ENCODE peak calls at places on chromosomes 7 and 10, in eight cellular contexts. One of them, this sample, is unnamed.

GRCh38 chr7:157721468-157722136 is 384.8 kb downstream of the DNAJB6 start:
- DNase-seq in hepatocyte: no peak
- DNase-seq in stimulated activated CD4-positive, alpha-beta T cell treated with anti-CD3 and anti-CD28 coated beads, Interleukin-2, amount 100 ng/mL, for 24 hours: no peak
- DNase-seq in NCI-H2081: no peak
- DNase-seq in endothelial cell: no peak
- DNase-seq in GM04504: no peak
- DNase-seq in right atrium auricular region: no peak
- DNase-seq in stimulated activated CD8-positive, alpha-beta memory T cell treated with anti-CD3 and anti-CD28 coated beads, Interleukin-4, amount 100 ng/mL, for 4 hours: no peak
- DNase-seq in this sample: no peak

GRCh38 chr7:76260171-76260703 is 42.2 kb upstream of the HSPB1 start:
- DNase-seq in stimulated activated CD4-positive, alpha-beta T cell treated with anti-CD3 and anti-CD28 coated beads, Interleukin-2, amount 100 ng/mL, for 24 hours: peak; percentile 53
- DNase-seq in stimulated activated CD8-positive, alpha-beta memory T cell treated with anti-CD3 and anti-CD28 coated beads, Interleukin-4, amount 100 ng/mL, for 4 hours: no peak
- DNase-seq in NCI-H2081: no peak
- DNase-seq in hepatocyte: peak; percentile 62
- DNase-seq in right atrium auricular region: no peak
- DNase-seq in endothelial cell: peak; percentile 73
- DNase-seq in GM04504: no peak
- DNase-seq in this sample: peak; percentile 24

GRCh38 chr7:371119-371778 is 81.3 kb downstream of the FOXL3 start:
- DNase-seq in right atrium auricular region: no peak
- DNase-seq in NCI-H2081: no peak
- DNase-seq in GM04504: no peak
- DNase-seq in stimulated activated CD4-positive, alpha-beta T cell treated with anti-CD3 and anti-CD28 coated beads, Interleukin-2, amount 100 ng/mL, for 24 hours: no peak
- DNase-seq in endothelial cell: no peak
- DNase-seq in hepatocyte: peak; percentile 48
- DNase-seq in stimulated activated CD8-positive, alpha-beta memory T cell treated with anti-CD3 and anti-CD28 coated beads, Interleukin-4, amount 100 ng/mL, for 4 hours: no peak
- DNase-seq in this sample: no peak

GRCh38 chr7:69568266-69568665 is 30.0 kb upstream of the AUTS2 start:
- DNase-seq in endothelial cell: no peak
- DNase-seq in stimulated activated CD4-positive, alpha-beta T cell treated with anti-CD3 and anti-CD28 coated beads, Interleukin-2, amount 100 ng/mL, for 24 hours: no peak
- DNase-seq in GM04504: no peak
- DNase-seq in right atrium auricular region: no peak
- DNase-seq in NCI-H2081: no peak
- DNase-seq in stimulated activated CD8-positive, alpha-beta memory T cell treated with anti-CD3 and anti-CD28 coated beads, Interleukin-4, amount 100 ng/mL, for 4 hours: no peak
- DNase-seq in hepatocyte: no peak
- DNase-seq in this sample: no peak

GRCh38 chr10:86372785-86373239 is 6.2 kb upstream of the GRID1 start:
- DNase-seq in stimulated activated CD8-positive, alpha-beta memory T cell treated with anti-CD3 and anti-CD28 coated beads, Interleukin-4, amount 100 ng/mL, for 4 hours: no peak
- DNase-seq in stimulated activated CD4-positive, alpha-beta T cell treated with anti-CD3 and anti-CD28 coated beads, Interleukin-2, amount 100 ng/mL, for 24 hours: no peak
- DNase-seq in right atrium auricular region: no peak
- DNase-seq in GM04504: no peak
- DNase-seq in NCI-H2081: no peak
- DNase-seq in hepatocyte: no peak
- DNase-seq in endothelial cell: no peak
- DNase-seq in this sample: no peak

GRCh38 chr7:84904561-84904960 is 282.3 kb downstream of the SEMA3D start:
- DNase-seq in GM04504: no peak
- DNase-seq in NCI-H2081: no peak
- DNase-seq in hepatocyte: no peak
- DNase-seq in right atrium auricular region: no peak
- DNase-seq in stimulated activated CD8-positive, alpha-beta memory T cell treated with anti-CD3 and anti-CD28 coated beads, Interleukin-4, amount 100 ng/mL, for 4 hours: no peak
- DNase-seq in endothelial cell: no peak
- DNase-seq in stimulated activated CD4-positive, alpha-beta T cell treated with anti-CD3 and anti-CD28 coated beads, Interleukin-2, amount 100 ng/mL, for 24 hours: no peak
- DNase-seq in this sample: no peak

GRCh38 chr10:66931340-66931948 is 5.6 kb downstream of the LRRTM3 start:
- DNase-seq in endothelial cell: peak; percentile 26
- DNase-seq in right atrium auricular region: no peak
- DNase-seq in stimulated activated CD8-positive, alpha-beta memory T cell treated with anti-CD3 and anti-CD28 coated beads, Interleukin-4, amount 100 ng/mL, for 4 hours: no peak
- DNase-seq in stimulated activated CD4-positive, alpha-beta T cell treated with anti-CD3 and anti-CD28 coated beads, Interleukin-2, amount 100 ng/mL, for 24 hours: no peak
- DNase-seq in hepatocyte: peak; percentile 75
- DNase-seq in NCI-H2081: peak; percentile 22
- DNase-seq in GM04504: peak; percentile 36
- DNase-seq in this sample: peak; percentile 72

GRCh38 chr10:101906586-101907183 is 63.1 kb upstream of the KCNIP2 start:
- DNase-seq in endothelial cell: no peak
- DNase-seq in GM04504: no peak
- DNase-seq in stimulated activated CD8-positive, alpha-beta memory T cell treated with anti-CD3 and anti-CD28 coated beads, Interleukin-4, amount 100 ng/mL, for 4 hours: no peak
- DNase-seq in stimulated activated CD4-positive, alpha-beta T cell treated with anti-CD3 and anti-CD28 coated beads, Interleukin-2, amount 100 ng/mL, for 24 hours: no peak
- DNase-seq in hepatocyte: no peak
- DNase-seq in right atrium auricular region: no peak
- DNase-seq in NCI-H2081: no peak
- DNase-seq in this sample: no peak